ENCODE peak calls at places on chromosomes 5 and 9, in seven cellular contexts. S is Calu3; D is lower leg skin; H is T-helper 1 cell; Z is CD8-positive, alpha-beta T cell; N is HuH-7; Q is sigmoid colon. E is an unnamed sample.

GRCh38 chr9:38062106-38062497 is 6.9 kb downstream of the SHB start:
- DNase-seq in N (no peak), H (no peak), Z (no peak), S (no peak), Q (peak; percentile 10), D (no peak), E (no peak)

GRCh38 chr5:157596449-157596848 is 20.9 kb upstream of the ADAM19 start:
- DNase-seq in N (no peak), S (no peak), D (no peak), Q (no peak), Z (no peak), H (no peak), E (no peak)

GRCh38 chr5:33997331-33997983 is 10.4 kb downstream of the AMACR start:
- DNase-seq in D (peak; percentile 90), N (peak; percentile 71), S (peak; percentile 49), Z (peak; percentile 3), Q (peak; percentile 83), H (no peak), E (peak; percentile 65)

GRCh38 chr9:35728041-35728971 is 3.7 kb downstream of the TLN1 start:
- DNase-seq in Q (peak; percentile 97), Z (no peak), D (peak; percentile 91), H (no peak), S (no peak), N (peak; percentile 46), E (peak; percentile 69)

GRCh38 chr5:151592855-151593408 is 1.8 kb upstream of the FAT2 start:
- DNase-seq in H (no peak), N (peak; percentile 39), Q (no peak), S (peak; percentile 66), D (no peak), Z (no peak), E (peak; percentile 51)

GRCh38 chr5:143201589-143201988 is 201.9 kb downstream of the NR3C1 start:
- DNase-seq in N (no peak), D (no peak), Z (no peak), S (no peak), H (no peak), Q (no peak), E (no peak)

GRCh38 chr9:36029765-36030528 is 6.8 kb upstream of the RECK start:
- DNase-seq in D (no peak), Z (no peak), N (no peak), S (no peak), Q (no peak), H (no peak), E (peak; percentile 49)

GRCh38 chr5:177116631-177117373 is 16.8 kb upstream of the NSD1 start:
- DNase-seq in N (no peak), H (peak; percentile 64), Z (peak; percentile 75), Q (peak; percentile 96), D (peak; percentile 97), S (no peak), E (no peak)

GRCh38 chr5:66981266-66981665 is 215.3 kb downstream of the CD180 start:
- DNase-seq in H (no peak), Q (no peak), N (no peak), S (no peak), D (no peak), Z (no peak), E (no peak)

GRCh38 chr9:129483467-129484324 is 137.2 kb downstream of the C9orf50 start:
- DNase-seq in S (peak; percentile 64), H (no peak), D (peak; percentile 98), Z (no peak), Q (peak; percentile 98), N (peak; percentile 85), E (peak; percentile 62)

GRCh38 chr9:12631866-12632265 is 61.3 kb upstream of the TYRP1 start:
- DNase-seq in S (no peak), Z (no peak), H (no peak), N (no peak), D (no peak), Q (no peak), E (peak; percentile 70)

GRCh38 chr9:87615547-87616148 is 110.3 kb upstream of the CTSL start:
- DNase-seq in D (no peak), N (no peak), S (peak; percentile 67), Z (no peak), H (no peak), Q (no peak), E (peak; percentile 73)

GRCh38 chr5:157603333-157604190 is 28.0 kb upstream of the ADAM19 start:
- DNase-seq in S (peak; percentile 56), N (no peak), Z (peak; percentile 42), H (peak; percentile 47), D (no peak), Q (no peak), E (peak; percentile 90)

GRCh38 chr5:181149355-181149754 is 2.0 kb downstream of the OR2V2 start:
- DNase-seq in H (no peak), Q (no peak), Z (no peak), D (no peak), S (no peak), N (no peak), E (no peak)

GRCh38 chr5:116671211-116671736 is 96.7 kb upstream of the SEMA6A start:
- DNase-seq in Z (no peak), D (no peak), N (no peak), S (no peak), Q (no peak), H (no peak), E (no peak)

GRCh38 chr9:126985870-126986498 is 71.4 kb downstream of the RALGPS1 start:
- DNase-seq in D (peak; percentile 90), H (peak; percentile 62), Z (peak; percentile 75), Q (no peak), N (no peak), S (peak; percentile 70), E (peak; percentile 96)

GRCh38 chr5:172902497-172903472 is 56.4 kb upstream of the RPL26L1 start:
- DNase-seq in D (no peak), H (no peak), N (peak; percentile 82), Q (peak; percentile 97), Z (no peak), S (peak; percentile 80), E (peak; percentile 98)

GRCh38 chr9:73219985-73220626 is 68.4 kb downstream of the ANXA1 start:
- DNase-seq in Q (no peak), Z (no peak), S (peak; percentile 4), N (no peak), D (no peak), H (no peak), E (peak; percentile 83)

GRCh38 chr5:76838481-76839261 is 11.1 kb upstream of the S100Z start:
- DNase-seq in N (no peak), H (no peak), Q (no peak), D (peak; percentile 15), Z (no peak), S (peak; percentile 58), E (peak; percentile 76)

GRCh38 chr5:72815580-72816296 is 723 bp upstream of the TNPO1 start:
- DNase-seq in S (no peak), D (no peak), Z (no peak), N (peak; percentile 22), H (no peak), Q (no peak), E (no peak)

GRCh38 chr5:18745988-18746615 is 1111.8 kb downstream of the TAF11L14 start:
- DNase-seq in Q (no peak), S (peak; percentile 51), D (no peak), N (peak; percentile 3), Z (peak; percentile 11), H (no peak), E (peak; percentile 98)

GRCh38 chr9:127711226-127711701 is 4.2 kb downstream of the PTRH1 start:
- DNase-seq in D (no peak), H (no peak), S (no peak), N (no peak), Q (no peak), Z (no peak), E (no peak)

GRCh38 chr5:144698454-144698853 is 527.8 kb downstream of the KCTD16 start:
- DNase-seq in H (no peak), Q (no peak), N (no peak), D (no peak), Z (no peak), S (no peak), E (no peak)

GRCh38 chr5:115962565-115963402 is 509 bp downstream of the LVRN start:
- DNase-seq in Z (no peak), D (peak; percentile 86), N (peak; percentile 45), S (no peak), Q (peak; percentile 65), H (no peak), E (no peak)

GRCh38 chr9:36064448-36065037 is 27.8 kb downstream of the RECK start:
- DNase-seq in N (no peak), H (no peak), D (no peak), Z (no peak), Q (no peak), S (no peak), E (no peak)

GRCh38 chr5:141825836-141826560 is 52.2 kb downstream of the PCDH1 start:
- DNase-seq in S (no peak), H (no peak), N (peak; percentile 33), Q (no peak), D (no peak), Z (no peak), E (peak; percentile 16)

GRCh38 chr5:54753034-54753433 is 232.4 kb downstream of the ESM1 start:
- DNase-seq in D (no peak), S (no peak), Z (no peak), N (no peak), Q (no peak), H (no peak), E (no peak)

GRCh38 chr5:145347026-145347616 is 488.0 kb downstream of the PRELID2 start:
- DNase-seq in S (peak; percentile 43), Z (no peak), D (no peak), Q (no peak), N (peak; percentile 15), H (no peak), E (peak; percentile 20)

GRCh38 chr9:32839013-32839442 is 55.7 kb downstream of the TMEM215 start:
- DNase-seq in Q (no peak), S (peak; percentile 52), H (no peak), N (no peak), D (no peak), Z (no peak), E (peak; percentile 64)